ENCODE peak calls at places on chromosomes 1 and 21, in ten cellular contexts. D is astrocyte, H is nephron progenitor cell, U is cardiac muscle cell, O is omental fat pad, R is GM20000, L is Caco-2, Z is neural crest cell, C is glutamatergic neuron, K is GM23338. Y is an unnamed sample.

GRCh38 chr1:35557611-35558373 is at the start of gene NCDN:
- DNase-seq in C (peak), D (peak), U (peak), K (peak), R (peak), O (peak), L (peak), H (peak), Z (peak), Y (peak)

GRCh38 chr1:204989266-204990058 is 53.5 kb upstream of the CNTN2 start:
- DNase-seq in L (peak), C (peak), K (peak), R (peak), U (peak), Z (peak), O (no peak), H (peak), D (peak), Y (peak)

GRCh38 chr21:46144464-46145070 is 10.8 kb downstream of the FTCD start:
- DNase-seq in K (no peak), H (no peak), R (no peak), D (no peak), O (no peak), U (no peak), Z (no peak), C (peak), L (no peak), Y (no peak)

GRCh38 chr1:184802739-184803492 is 48.3 kb upstream of the EDEM3 start:
- DNase-seq in C (no peak), Z (no peak), K (no peak), D (peak), U (no peak), R (no peak), L (no peak), H (no peak), O (no peak), Y (no peak)

GRCh38 chr1:23601104-23601967 is 42.0 kb upstream of the ID3 start:
- DNase-seq in R (no peak), K (no peak), D (no peak), L (no peak), O (no peak), C (no peak), U (no peak), Z (no peak), H (no peak), Y (no peak)

GRCh38 chr1:24172598-24172997 is 14.5 kb downstream of the IFNLR1 start:
- DNase-seq in O (no peak), H (no peak), U (no peak), K (no peak), L (no peak), Z (no peak), D (no peak), C (no peak), R (no peak), Y (no peak)

GRCh38 chr1:222995620-222996306 is 147.3 kb downstream of the TLR5 start:
- DNase-seq in C (no peak), U (no peak), H (no peak), O (no peak), K (no peak), Z (no peak), D (peak), R (no peak), L (no peak), Y (peak)

GRCh38 chr21:44700101-44701022 is 3.4 kb downstream of the KRTAP10-12 start:
- DNase-seq in Z (no peak), D (no peak), C (no peak), R (peak), L (no peak), O (no peak), K (no peak), H (no peak), U (no peak), Y (no peak)

GRCh38 chr1:69524010-69524409 is 43.7 kb upstream of the LRRC7 start:
- DNase-seq in K (no peak), H (no peak), L (no peak), R (no peak), Z (no peak), O (no peak), U (no peak), C (no peak), D (peak), Y (no peak)

GRCh38 chr1:228515200-228515834 is 28.1 kb downstream of the RNF187 start:
- DNase-seq in O (no peak), K (peak), C (peak), D (peak), R (peak), L (peak), H (peak), U (peak), Z (peak), Y (peak)

GRCh38 chr1:169368406-169368769 is 393 bp downstream of the BLZF1 start:
- DNase-seq in Z (peak), L (no peak), R (no peak), H (peak), C (no peak), K (peak), D (peak), O (no peak), U (peak), Y (no peak)

GRCh38 chr1:169933999-169934725 is 40.5 kb upstream of the SCYL3 start:
- DNase-seq in U (no peak), R (no peak), Z (no peak), L (no peak), C (no peak), K (no peak), H (no peak), O (no peak), D (peak), Y (peak)

GRCh38 chr1:155107309-155108283 is 20.1 kb upstream of the EFNA1 start:
- DNase-seq in O (no peak), Z (no peak), U (no peak), L (peak), R (no peak), K (no peak), D (no peak), H (no peak), C (no peak), Y (no peak)

GRCh38 chr1:16392740-16393139 is 25.7 kb downstream of the SZRD1 start:
- DNase-seq in O (no peak), D (no peak), Z (no peak), R (no peak), K (no peak), H (no peak), L (no peak), U (no peak), C (no peak), Y (no peak)

GRCh38 chr1:115648717-115649691 is 7.2 kb downstream of the VANGL1 start:
- DNase-seq in Z (no peak), R (peak), K (peak), O (no peak), U (peak), C (no peak), H (no peak), D (no peak), L (no peak), Y (no peak)

GRCh38 chr1:190474587-190475305 is 2.9 kb downstream of the BRINP3 start:
- DNase-seq in U (peak), D (no peak), K (peak), C (no peak), O (no peak), R (no peak), H (peak), Z (no peak), L (no peak), Y (no peak)

GRCh38 chr1:147902183-147902845 is at the start of gene GJA8:
- DNase-seq in R (no peak), O (no peak), K (no peak), D (no peak), Z (no peak), L (no peak), H (no peak), U (no peak), C (no peak), Y (no peak)

GRCh38 chr1:26159113-26160039 is 497 bp downstream of the FAM110D start:
- DNase-seq in H (peak), C (no peak), D (no peak), Z (no peak), L (no peak), K (no peak), R (peak), U (peak), O (no peak), Y (no peak)

GRCh38 chr1:29523531-29523930 is 287.2 kb downstream of the PTPRU start:
- DNase-seq in L (no peak), D (no peak), Z (no peak), O (no peak), U (no peak), C (no peak), H (no peak), K (no peak), R (no peak), Y (no peak)

GRCh38 chr1:3717715-3718601 is 34.3 kb upstream of the CCDC27 start:
- DNase-seq in C (no peak), Z (peak), K (peak), D (no peak), U (peak), H (peak), L (no peak), R (peak), O (no peak), Y (no peak)

GRCh38 chr1:234007684-234008083 is 103.2 kb downstream of the SLC35F3 start:
- DNase-seq in K (no peak), C (no peak), H (no peak), D (no peak), L (no peak), O (no peak), U (no peak), Z (no peak), R (no peak), Y (no peak)

GRCh38 chr1:234014208-234014607 is 109.7 kb downstream of the SLC35F3 start:
- DNase-seq in H (no peak), L (no peak), O (no peak), K (no peak), Z (no peak), U (no peak), D (no peak), R (no peak), C (no peak), Y (no peak)

GRCh38 chr1:234004575-234004974 is 100.1 kb downstream of the SLC35F3 start:
- DNase-seq in D (no peak), Z (no peak), O (no peak), C (no peak), K (no peak), L (no peak), H (no peak), R (no peak), U (no peak), Y (no peak)

GRCh38 chr1:234009668-234010067 is 105.2 kb downstream of the SLC35F3 start:
- DNase-seq in R (no peak), H (no peak), C (no peak), K (no peak), U (no peak), L (no peak), O (no peak), Z (no peak), D (no peak), Y (no peak)
- TF ChIP-seq CTCF in R (no peak), H (no peak), C (no peak), K (no peak), U (no peak), L (no peak), O (no peak), Z (no peak), D (no peak), Y (no peak)

GRCh38 chr1:239708622-239709021 is 322.3 kb downstream of the CHRM3 start:
- DNase-seq in U (no peak), O (no peak), K (no peak), R (no peak), C (no peak), L (no peak), H (no peak), Z (no peak), D (no peak), Y (no peak)
- TF ChIP-seq CTCF in U (no peak), O (no peak), K (no peak), R (no peak), C (no peak), L (no peak), H (no peak), Z (no peak), D (no peak), Y (no peak)

DNA sequence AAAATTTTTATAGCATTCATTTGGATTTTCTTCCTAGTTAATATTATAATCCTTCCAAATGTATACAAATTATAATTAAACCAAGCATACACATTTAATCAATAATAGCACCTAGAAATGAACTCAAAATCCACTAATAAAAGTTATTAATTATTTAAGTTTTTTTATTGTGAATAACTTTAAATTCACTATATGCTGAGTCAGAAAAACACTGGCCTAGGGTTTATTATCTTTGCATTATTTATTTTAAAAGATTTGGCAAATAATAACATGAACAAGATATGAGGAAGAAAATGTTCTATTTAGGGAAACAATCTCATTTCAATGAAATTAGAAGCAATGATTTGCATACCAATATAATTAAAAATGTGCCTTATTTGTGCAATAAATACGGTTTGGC is 951.5 kb downstream of the KCNT2 start:
- DNase-seq in K (no peak), O (no peak), L (no peak), R (no peak), U (no peak), D (no peak), Z (no peak), H (no peak), C (no peak), Y (no peak)
- TF ChIP-seq CTCF in K (no peak), O (no peak), L (no peak), R (no peak), U (no peak), D (no peak), Z (no peak), H (no peak), C (no peak), Y (no peak)

GRCh38 chr1:203660931-203661484 is 34.4 kb downstream of the ATP2B4 start:
- DNase-seq in H (no peak), Z (no peak), K (no peak), L (no peak), O (no peak), R (no peak), D (no peak), C (no peak), U (no peak), Y (no peak)

GRCh38 chr1:203662821-203663220 is 36.2 kb downstream of the ATP2B4 start:
- DNase-seq in K (no peak), H (no peak), L (no peak), D (no peak), R (no peak), U (no peak), Z (no peak), O (no peak), C (no peak), Y (no peak)

GRCh38 chr1:203663820-203664219 is 37.2 kb downstream of the ATP2B4 start:
- DNase-seq in U (no peak), Z (no peak), K (no peak), O (no peak), D (no peak), H (no peak), L (no peak), C (no peak), R (no peak), Y (no peak)

GRCh38 chr1:203661572-203661971 is 34.9 kb downstream of the ATP2B4 start:
- DNase-seq in C (no peak), U (no peak), K (no peak), D (no peak), R (no peak), Z (no peak), L (no peak), H (no peak), O (no peak), Y (peak)

DNA sequence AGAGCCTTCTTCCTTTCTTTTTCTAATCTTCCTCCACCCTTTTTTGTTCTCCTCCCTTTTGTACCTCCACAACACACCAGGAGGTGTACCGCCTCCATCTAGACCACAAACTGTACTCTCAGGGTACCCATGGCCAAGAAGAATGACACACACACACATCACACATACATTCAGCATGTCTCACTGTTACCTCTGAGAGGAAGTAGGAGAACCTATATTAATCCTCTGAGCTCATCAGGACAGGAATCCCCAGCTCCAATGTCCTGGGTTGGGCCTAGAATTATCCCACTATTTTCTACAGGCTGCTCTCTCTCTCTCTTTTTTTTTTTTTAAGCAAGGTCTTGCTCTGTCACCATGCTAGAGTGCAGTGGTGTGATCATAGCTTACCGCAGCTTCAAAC is 36.7 kb downstream of the ATP2B4 start:
- DNase-seq in L (no peak), C (no peak), D (peak), U (no peak), K (no peak), O (no peak), Z (no peak), H (no peak), R (no peak), Y (no peak)
- TF ChIP-seq CTCF in L (no peak), C (no peak), D (no peak), U (no peak), K (no peak), O (no peak), Z (no peak), H (no peak), R (no peak), Y (no peak)

GRCh38 chr1:159778266-159778665 is 2.5 kb upstream of the DUSP23 start:
- DNase-seq in U (no peak), Z (no peak), C (no peak), L (no peak), O (no peak), D (no peak), K (no peak), R (no peak), H (no peak), Y (no peak)
- TF ChIP-seq CTCF in U (no peak), Z (no peak), C (no peak), L (no peak), O (no peak), D (no peak), K (no peak), R (no peak), H (no peak), Y (no peak)

GRCh38 chr1:153776971-153777370 is 1.8 kb downstream of the SLC27A3 start:
- DNase-seq in L (no peak), R (no peak), O (no peak), D (no peak), Z (no peak), K (no peak), C (no peak), U (no peak), H (no peak), Y (no peak)

GRCh38 chr1:153774780-153775431 is at the start of gene SLC27A3:
- DNase-seq in K (peak), U (peak), L (peak), O (no peak), D (peak), Z (no peak), H (peak), R (peak), C (no peak), Y (peak)

GRCh38 chr1:153776352-153776751 is 1.1 kb downstream of the SLC27A3 start:
- DNase-seq in K (no peak), D (no peak), R (no peak), C (no peak), L (no peak), U (no peak), O (no peak), H (no peak), Z (no peak), Y (no peak)

GRCh38 chr1:153774036-153774435 is 1.2 kb upstream of the SLC27A3 start:
- DNase-seq in U (no peak), K (no peak), H (no peak), D (no peak), O (no peak), R (no peak), C (no peak), L (no peak), Z (no peak), Y (no peak)

GRCh38 chr1:153775432-153776311 is 465 bp downstream of the SLC27A3 start:
- DNase-seq in L (peak), U (peak), C (peak), O (no peak), H (peak), D (no peak), Z (no peak), K (peak), R (peak), Y (peak)
- TF ChIP-seq CTCF in L (no peak), U (no peak), C (no peak), O (no peak), H (no peak), D (no peak), Z (no peak), K (peak), R (no peak), Y (no peak)

GRCh38 chr1:221849110-221849509 is 107.2 kb upstream of the DUSP10 start:
- DNase-seq in K (no peak), R (no peak), Z (no peak), O (no peak), H (no peak), L (no peak), U (no peak), D (no peak), C (no peak), Y (no peak)

GRCh38 chr1:221849897-221850296 is 108.0 kb upstream of the DUSP10 start:
- DNase-seq in L (no peak), C (no peak), U (no peak), H (no peak), K (no peak), Z (no peak), O (no peak), D (no peak), R (no peak), Y (no peak)

GRCh38 chr1:221847676-221848075 is 105.8 kb upstream of the DUSP10 start:
- DNase-seq in L (no peak), O (no peak), H (no peak), C (no peak), Z (no peak), U (no peak), K (no peak), R (no peak), D (no peak), Y (no peak)

GRCh38 chr1:221841983-221842335 is 100.1 kb upstream of the DUSP10 start:
- DNase-seq in U (no peak), O (no peak), C (no peak), D (no peak), R (no peak), Z (no peak), H (no peak), L (no peak), K (no peak), Y (no peak)

GRCh38 chr1:221845650-221846371 is 103.9 kb upstream of the DUSP10 start:
- DNase-seq in C (no peak), U (no peak), L (peak), O (no peak), H (no peak), K (no peak), Z (no peak), D (no peak), R (no peak), Y (peak)
- TF ChIP-seq CTCF in C (no peak), U (no peak), L (no peak), O (no peak), H (no peak), K (no peak), Z (no peak), D (no peak), R (no peak), Y (no peak)

GRCh38 chr21:17053321-17053720 is 459.5 kb upstream of the CXADR start:
- DNase-seq in H (no peak), D (no peak), R (no peak), O (no peak), K (no peak), U (no peak), L (no peak), Z (no peak), C (no peak), Y (no peak)
- TF ChIP-seq CTCF in H (no peak), D (no peak), R (no peak), O (no peak), K (no peak), U (no peak), L (no peak), Z (no peak), C (no peak), Y (no peak)

GRCh38 chr1:65459397-65459768 is 38.9 kb downstream of the LEPR start:
- DNase-seq in H (no peak), D (no peak), K (peak), L (peak), Z (no peak), R (peak), O (no peak), C (no peak), U (peak), Y (peak)
- TF ChIP-seq CTCF in H (peak), D (peak), K (peak), L (peak), Z (peak), R (peak), O (no peak), C (no peak), U (peak), Y (no peak)

DNA sequence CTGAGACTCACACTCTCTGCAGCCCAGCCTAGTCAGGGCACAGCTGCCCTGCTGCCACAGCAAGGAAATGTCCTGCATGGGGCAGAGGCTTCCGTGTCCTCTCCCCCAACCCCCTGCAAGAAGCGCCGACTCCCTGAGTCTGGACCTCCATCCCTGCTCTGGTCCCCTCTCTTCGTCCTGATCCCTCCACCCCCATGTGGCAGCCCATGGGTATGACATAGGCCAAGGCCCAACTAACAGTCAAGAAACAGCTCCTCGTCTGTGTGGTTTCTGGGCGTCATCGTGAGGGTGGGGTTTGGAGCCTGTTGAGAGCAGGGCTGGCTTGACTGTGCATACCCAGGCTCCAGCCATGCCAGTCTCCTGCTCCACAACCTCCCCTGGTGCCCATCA is 19.5 kb downstream of the FAAH start:
- DNase-seq in K (peak), D (no peak), U (peak), L (peak), H (peak), R (peak), Z (no peak), C (peak), O (no peak), Y (peak)
- TF ChIP-seq CTCF in K (peak), D (no peak), U (peak), L (no peak), H (peak), R (no peak), Z (no peak), C (peak), O (no peak), Y (peak)